ENCODE peak calls at places on chromosomes 16 and 17, in six cellular contexts. B, U, N, R, Y and W are unnamed samples.
A peak's percentile ranks its signal among the peaks of the same experiment; 100 is the strongest.

GRCh38 chr17:49191917-49192741 is 18.2 kb downstream of the GNGT2 start:
- DNase-seq in U (peak; percentile 88), Y (peak; percentile 90), R (peak; percentile 99), N (peak; percentile 79), B (peak; percentile 92), W (peak; percentile 83)

GRCh38 chr16:77171750-77172635 is 19.0 kb upstream of the MON1B start:
- DNase-seq in B (no peak), R (no peak), U (peak; percentile 75), Y (no peak), N (no peak), W (peak; percentile 41)

GRCh38 chr17:76432004-76432403 is 20.9 kb downstream of the UBE2O start:
- DNase-seq in R (no peak), N (no peak), U (no peak), B (no peak), Y (no peak), W (no peak)

GRCh38 chr17:15236281-15237105 is 28.6 kb downstream of the PMP22 start:
- DNase-seq in U (no peak), B (no peak), Y (no peak), R (no peak), N (no peak), W (no peak)

GRCh38 chr17:57948169-57948554 is 7.0 kb downstream of the CUEDC1 start:
- DNase-seq in N (no peak), B (no peak), Y (no peak), U (no peak), R (no peak), W (no peak)

GRCh38 chr17:80475949-80476876 is at the start of gene NPTX1:
- DNase-seq in B (no peak), N (no peak), U (peak; percentile 67), Y (no peak), R (no peak), W (peak; percentile 90)

GRCh38 chr17:65071861-65072260 is 15.3 kb upstream of the GNA13 start:
- DNase-seq in U (no peak), N (no peak), Y (no peak), R (no peak), B (no peak), W (no peak)

GRCh38 chr17:5203908-5204294 is 12.2 kb upstream of the ZNF594 start:
- DNase-seq in N (no peak), U (no peak), R (no peak), B (no peak), Y (no peak), W (no peak)

GRCh38 chr16:56932588-56933265 is 785 bp downstream of the HERPUD1 start:
- DNase-seq in B (peak; percentile 85), Y (peak; percentile 80), U (peak; percentile 69), R (peak; percentile 70), N (peak; percentile 15), W (peak; percentile 64)

GRCh38 chr17:36459601-36460000 is 26.9 kb upstream of the ZNHIT3 start:
- DNase-seq in N (no peak), U (no peak), Y (no peak), B (no peak), R (no peak), W (peak; percentile 18)

DNA sequence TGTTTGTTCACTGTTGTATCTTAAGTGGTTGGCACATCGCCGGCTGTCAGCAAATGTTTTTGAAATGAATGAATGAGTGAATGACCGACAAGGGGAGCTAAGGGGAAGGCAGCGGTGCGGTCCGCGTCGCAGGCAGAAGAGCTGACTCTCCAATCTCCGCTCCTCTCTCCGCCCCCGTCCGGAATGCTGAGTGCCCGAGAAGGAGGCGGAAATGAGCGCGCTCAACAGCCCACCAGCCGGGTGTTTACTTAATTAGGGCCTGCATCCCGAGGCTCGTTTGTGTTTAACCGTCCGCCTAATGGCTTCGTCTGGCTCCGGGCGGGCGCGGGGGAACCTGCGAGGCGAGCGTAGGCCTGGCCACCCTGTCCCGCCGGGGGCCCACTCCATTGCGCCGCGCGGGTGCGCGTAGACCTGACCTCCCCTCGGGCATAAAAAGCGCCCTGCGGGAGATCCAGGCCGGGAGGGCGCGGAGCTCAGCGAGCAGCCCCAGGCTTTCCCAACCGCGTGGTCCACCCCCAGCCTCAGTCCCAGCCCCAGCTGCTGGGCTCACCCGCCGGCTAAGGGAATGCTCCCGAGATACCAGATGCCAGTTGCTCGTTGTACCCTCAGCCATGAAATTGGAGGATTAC is 2.6 kb upstream of the CDH3 start:
- DNase-seq in Y (no peak), N (no peak), R (no peak), B (no peak), U (peak; percentile 91), W (peak; percentile 89)
- H3K27me3 ChIP-seq in Y (peaks cover 60% of the 10 kb centered on the region), N (peaks cover 47% of the 10 kb centered on the region), R (peaks cover 24% of the 10 kb centered on the region), B (peaks cover 64% of the 10 kb centered on the region), U (peaks cover 44% of the 10 kb centered on the region), W (peaks cover 2% of the 10 kb centered on the region)

GRCh38 chr16:79358188-79358587 is 242.3 kb downstream of the MAF start:
- DNase-seq in U (no peak), R (no peak), Y (peak; percentile 16), B (peak; percentile 14), N (no peak), W (no peak)
- H3K4me3 ChIP-seq in U (no peak overlapping the region), R (no peak overlapping the region), Y (no peak overlapping the region), B (no peak overlapping the region), N (no peak overlapping the region), W (no peak overlapping the region)

DNA sequence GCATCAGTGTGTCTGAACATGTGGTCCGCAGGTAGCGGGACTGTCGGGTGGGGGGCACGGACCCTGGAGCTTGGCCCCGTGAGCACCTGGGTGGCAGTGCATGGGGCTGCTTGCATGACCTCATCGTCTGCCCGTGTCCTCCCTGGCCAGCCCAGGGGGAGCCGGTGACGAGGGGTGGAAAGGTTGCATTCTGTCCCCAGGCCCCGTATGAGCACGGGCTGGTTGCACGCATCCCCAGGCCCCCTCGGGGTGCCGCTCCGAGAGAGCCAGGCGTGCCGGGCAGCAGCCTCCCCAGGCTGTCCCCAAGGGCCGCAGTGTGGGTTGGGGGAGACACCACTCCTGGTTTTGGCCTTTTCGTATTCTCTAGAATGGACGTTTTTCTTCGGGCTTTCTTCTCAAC is 29.9 kb downstream of the TSC2 start:
- DNase-seq in R (no peak), N (no peak), B (no peak), Y (no peak), U (no peak), W (peak; percentile 69)
- H3K36me3 ChIP-seq in R (peaks cover 14% of the 10 kb centered on the region), N (no peaks in the 10 kb centered on the region), B (peaks cover 10% of the 10 kb centered on the region), Y (peaks cover 100% of the 10 kb centered on the region), U (no peaks in the 10 kb centered on the region), W (peaks cover 6% of the 10 kb centered on the region)

DNA sequence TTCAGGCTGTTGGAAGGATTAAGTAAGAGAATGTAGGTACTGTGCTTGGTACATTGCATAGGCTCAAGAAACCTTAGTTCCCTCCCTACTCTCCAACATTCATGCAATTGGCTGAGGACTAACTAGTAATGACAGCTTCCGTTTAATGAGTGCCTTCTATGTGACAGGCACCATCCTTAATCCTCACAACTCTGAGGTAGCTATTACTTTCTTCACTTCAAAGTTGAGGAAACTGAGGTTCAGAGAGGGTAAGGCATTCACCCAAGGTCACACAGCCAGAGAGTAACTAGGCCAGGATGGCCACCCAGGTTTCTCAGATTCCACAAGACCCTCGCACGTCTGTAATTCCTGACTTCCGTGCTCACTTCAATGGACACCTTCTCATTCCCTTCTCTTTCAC is 22.2 kb downstream of the UNC119 start:
- DNase-seq in N (no peak), R (no peak), Y (no peak), B (no peak), U (no peak), W (no peak)
- H3K27me3 ChIP-seq in N (no peaks in the 10 kb centered on the region), R (no peaks in the 10 kb centered on the region), Y (peaks cover 12% of the 10 kb centered on the region), B (no peaks in the 10 kb centered on the region), U (no peaks in the 10 kb centered on the region), W (no peaks in the 10 kb centered on the region)

DNA sequence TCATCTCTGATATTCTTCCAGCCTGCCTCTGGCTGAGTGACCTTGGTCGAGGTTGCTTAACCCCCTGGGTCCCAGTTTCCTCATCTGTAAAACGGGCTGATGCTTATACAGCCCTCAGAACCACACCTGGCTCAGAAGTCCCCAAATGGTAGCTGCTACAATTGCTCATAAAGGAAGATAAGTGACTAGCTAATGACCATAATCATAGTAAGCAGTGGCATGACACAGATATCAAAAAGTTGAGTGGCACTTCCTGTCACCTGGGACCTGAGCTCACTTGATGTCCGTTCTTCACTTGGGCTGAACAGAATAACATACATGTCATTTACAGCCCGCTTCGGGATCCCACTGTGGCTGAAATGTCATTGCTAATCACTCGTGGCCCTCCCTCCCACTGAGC is 1.8 kb downstream of the MGRN1 start:
- DNase-seq in R (no peak), B (no peak), N (no peak), Y (no peak), U (peak; percentile 1), W (no peak)
- H3K4me3 ChIP-seq in R (no peak overlapping the region), B (peak overlapping the region; percentile 94), N (no peak overlapping the region), Y (no peak overlapping the region), U (no peak overlapping the region), W (no peak overlapping the region)

GRCh38 chr16:27471661-27472060 is 69.7 kb downstream of the IL21R start:
- DNase-seq in Y (no peak), U (no peak), R (no peak), N (no peak), B (no peak), W (no peak)

GRCh38 chr16:27472091-27473020 is 70.4 kb downstream of the IL21R start:
- DNase-seq in U (no peak), N (no peak), B (no peak), Y (no peak), R (no peak), W (no peak)

GRCh38 chr16:27470567-27471431 is 68.8 kb downstream of the IL21R start:
- DNase-seq in Y (no peak), N (no peak), B (no peak), R (no peak), U (no peak), W (no peak)

GRCh38 chr16:27465483-27465879 is 63.5 kb downstream of the IL21R start:
- DNase-seq in Y (no peak), N (no peak), B (no peak), R (no peak), U (no peak), W (no peak)

DNA sequence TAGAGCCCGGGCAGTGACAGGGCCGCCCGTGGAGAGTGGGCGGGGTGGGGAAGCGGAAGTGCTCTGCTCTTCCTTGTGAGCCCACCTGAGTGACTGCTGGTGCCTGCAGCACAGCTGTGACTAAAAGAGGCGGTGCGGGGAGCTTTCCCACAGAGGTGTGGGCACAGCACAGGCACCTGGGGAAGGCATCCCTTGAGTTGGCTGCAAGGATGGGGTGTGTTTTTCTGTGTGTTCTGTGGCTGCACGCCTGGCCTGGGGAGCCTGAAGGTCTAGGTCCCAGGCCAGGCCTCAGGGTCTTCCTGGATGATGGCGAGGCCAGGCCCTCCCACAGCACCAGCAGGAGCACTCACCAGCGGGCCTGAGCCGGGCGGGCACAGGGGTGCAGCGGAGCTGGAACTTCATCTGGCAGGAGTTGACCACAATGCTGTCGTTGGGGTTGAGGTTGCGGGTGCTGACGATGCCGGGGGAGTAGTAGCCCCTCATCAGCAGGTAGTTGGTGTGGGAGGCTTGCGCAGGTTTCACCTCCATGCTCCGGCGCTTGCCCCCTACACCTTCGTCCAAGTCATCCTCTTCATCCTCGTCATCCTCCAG is 67.1 kb downstream of the IL21R start:
- DNase-seq in R (no peak), U (no peak), Y (no peak), N (no peak), B (no peak), W (no peak)
- H3K36me3 ChIP-seq in R (peaks cover 28% of the 10 kb centered on the region), U (peaks cover 9% of the 10 kb centered on the region), Y (peaks cover 100% of the 10 kb centered on the region), N (peaks cover 43% of the 10 kb centered on the region), B (peaks cover 59% of the 10 kb centered on the region), W (peaks cover 46% of the 10 kb centered on the region)

DNA sequence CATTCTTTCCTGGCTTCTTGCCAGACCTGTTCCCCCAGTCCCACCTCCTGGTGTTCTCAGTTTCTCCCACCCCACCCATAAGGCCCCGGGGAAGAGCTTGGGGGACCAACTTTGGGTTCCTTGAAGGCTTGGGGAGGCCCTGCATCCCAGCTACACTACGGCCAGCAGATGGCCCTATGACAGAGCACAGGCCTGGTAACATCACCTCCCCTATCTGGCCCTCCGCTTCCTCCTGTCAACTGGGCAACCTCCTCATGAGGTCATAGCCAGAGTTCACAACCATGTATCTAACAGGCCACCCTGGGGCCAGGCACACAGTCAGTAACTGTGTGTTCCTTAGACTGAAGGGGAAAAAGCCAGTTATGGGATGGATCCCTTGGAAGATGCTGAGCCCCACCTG is 31.4 kb downstream of the MYO15A start:
- DNase-seq in N (no peak), B (no peak), U (peak; percentile 32), Y (no peak), R (no peak), W (peak; percentile 82)
- H3K27me3 ChIP-seq in N (no peaks in the 10 kb centered on the region), B (peaks cover 4% of the 10 kb centered on the region), U (no peaks in the 10 kb centered on the region), Y (no peaks in the 10 kb centered on the region), R (no peaks in the 10 kb centered on the region), W (no peaks in the 10 kb centered on the region)